ENCODE peak calls at places on chromosome 17, in five cellular contexts. I is HepG2, V is suprapubic skin, L is A549, K is transverse colon. H is an unnamed sample.

GRCh38 chr17:75881678-75882454 is 3.5 kb upstream of the TRIM47 start:
- DNase-seq in V (no peak), I (no peak), K (no peak), L (no peak), H (no peak)

GRCh38 chr17:32783602-32784001 is 93.3 kb downstream of the MYO1D start:
- DNase-seq in I (peak), V (no peak), K (no peak), L (peak), H (no peak)

GRCh38 chr17:68145088-68145487 is 102.8 kb upstream of the AMZ2 start:
- DNase-seq in K (no peak), V (no peak), L (no peak), I (no peak), H (no peak)

GRCh38 chr17:79014158-79014758 is 4.7 kb upstream of the CANT1 start:
- DNase-seq in L (no peak), K (no peak), V (no peak), I (no peak), H (no peak)

GRCh38 chr17:80986816-80987480 is 4.7 kb upstream of the CHMP6 start:
- DNase-seq in L (no peak), K (no peak), V (no peak), I (no peak), H (no peak)

GRCh38 chr17:75498019-75498725 is 17.2 kb downstream of the CASKIN2 start:
- DNase-seq in V (no peak), L (no peak), I (no peak), K (no peak), H (no peak)

GRCh38 chr17:15920758-15921239 is 24.1 kb upstream of the ADORA2B start:
- DNase-seq in L (peak), I (peak), K (peak), V (no peak), H (no peak)

GRCh38 chr17:76593338-76593737 is 7.7 kb upstream of the ST6GALNAC2 start:
- DNase-seq in I (no peak), L (no peak), V (no peak), K (no peak), H (no peak)

GRCh38 chr17:37488009-37488604 is 1.6 kb upstream of the DUSP14 start:
- DNase-seq in V (no peak), I (peak), L (peak), K (no peak), H (no peak)

GRCh38 chr17:43595466-43595865 is 49.3 kb upstream of the ETV4 start:
- DNase-seq in V (no peak), I (no peak), L (no peak), K (no peak), H (no peak)
- H3K27ac ChIP-seq in V (no peak), I (no peak), L (no peak), K (no peak), H (no peak)

DNA sequence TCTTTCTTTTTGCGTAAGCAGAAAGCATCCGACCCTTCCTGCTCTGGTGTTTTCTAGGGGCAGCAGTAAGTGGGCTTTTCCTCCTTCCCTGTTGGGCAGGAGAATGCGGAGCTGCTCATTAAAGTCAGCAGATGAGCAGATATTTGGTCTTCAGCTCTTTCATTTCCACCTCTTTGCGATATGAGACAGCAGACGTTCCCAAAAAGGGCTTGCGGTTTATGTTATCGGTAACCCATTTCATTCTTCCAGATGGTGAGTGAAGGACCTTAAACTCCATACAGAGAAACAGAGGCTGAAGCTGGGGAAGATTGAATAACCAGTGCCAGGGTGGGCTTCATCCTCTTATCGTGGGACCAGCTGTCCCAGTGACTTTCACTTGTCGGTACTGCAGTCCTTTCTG is 40.7 kb downstream of the KSR1 start:
- DNase-seq in K (no peak), V (no peak), I (no peak), L (no peak), H (no peak)
- TF ChIP-seq EP300 in K (no peak), V (no peak), I (no peak), L (no peak), H (no peak)

GRCh38 chr17:6257339-6257738 is 177.6 kb downstream of the AIPL1 start:
- DNase-seq in V (no peak), L (no peak), K (no peak), I (no peak), H (no peak)
- H3K27ac ChIP-seq in V (no peak), L (no peak), K (no peak), I (no peak), H (no peak)

DNA sequence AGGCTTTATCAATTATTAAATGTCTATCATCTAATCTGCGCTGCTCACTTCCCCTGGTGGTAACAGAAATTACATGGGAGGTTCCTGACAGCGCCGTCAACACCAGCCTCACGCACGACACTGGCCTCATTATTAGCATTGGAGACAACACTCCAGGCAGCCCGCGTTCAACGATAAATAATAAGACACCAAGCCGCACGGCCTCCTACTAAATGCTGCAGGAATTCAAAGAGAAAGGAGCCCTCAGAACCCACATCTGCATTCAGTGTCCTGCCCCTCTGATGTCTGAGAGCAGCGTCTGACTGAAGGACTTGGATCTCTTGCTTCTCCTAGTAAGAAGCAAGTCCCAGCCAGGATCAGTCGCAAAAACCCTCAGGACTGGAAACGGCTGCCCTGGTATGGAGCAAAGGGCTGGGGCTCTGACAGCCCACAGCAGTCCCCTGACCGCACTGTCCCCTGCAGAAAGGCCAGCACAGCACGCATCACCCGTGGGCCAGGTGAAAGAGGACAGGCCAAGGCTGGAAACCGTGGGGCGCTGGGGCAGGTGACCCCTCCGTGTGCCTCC is 7.6 kb upstream of the RPH3AL start:
- DNase-seq in I (no peak), L (no peak), V (no peak), K (no peak), H (no peak)
- TF ChIP-seq EP300 in I (no peak), L (no peak), V (no peak), K (no peak), H (no peak)

DNA sequence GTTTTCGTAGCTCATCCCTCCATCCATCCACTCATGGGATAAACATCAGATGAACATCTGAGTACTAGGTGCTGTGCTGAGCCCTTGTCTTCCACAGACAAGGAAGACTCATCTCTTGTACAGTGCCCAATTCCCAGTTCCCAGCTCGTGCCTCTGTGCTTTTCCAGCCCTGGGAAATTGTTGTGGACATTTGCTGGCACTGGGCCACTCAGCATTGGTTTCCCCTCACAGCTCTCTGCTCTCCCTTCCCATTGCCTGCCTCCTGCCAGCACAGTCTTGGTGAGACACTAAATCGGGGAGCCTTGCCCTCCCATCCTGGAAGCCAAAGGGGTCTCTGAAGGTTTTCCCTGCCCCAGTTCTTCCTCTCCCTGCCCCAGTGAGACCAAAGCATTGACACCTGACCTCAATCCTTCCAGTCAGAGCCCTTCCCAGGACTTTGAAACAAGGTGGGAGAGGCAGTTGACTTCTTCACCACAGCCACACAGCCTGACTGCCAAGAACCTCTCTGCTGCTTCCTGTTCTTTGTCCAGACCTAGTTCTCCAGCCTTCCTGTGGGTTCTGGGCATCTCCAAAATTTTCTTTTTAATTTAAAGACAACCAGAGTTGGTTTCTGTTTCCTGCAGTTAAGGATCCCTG is 50.2 kb downstream of the WSB1 start:
- DNase-seq in V (no peak), K (no peak), I (no peak), L (no peak), H (no peak)
- H3K27ac ChIP-seq in V (no peak), K (no peak), I (no peak), L (peak), H (no peak)

GRCh38 chr17:48912476-48912875 is 4.3 kb downstream of the UBE2Z start:
- DNase-seq in I (no peak), L (no peak), V (no peak), K (no peak), H (no peak)

GRCh38 chr17:48910370-48910769 is 2.2 kb downstream of the UBE2Z start:
- DNase-seq in L (no peak), I (peak), V (no peak), K (no peak), H (no peak)

GRCh38 chr17:48909796-48910195 is 1.6 kb downstream of the UBE2Z start:
- DNase-seq in V (no peak), K (no peak), L (no peak), I (no peak), H (no peak)

GRCh38 chr17:48915459-48916282 is 7.5 kb downstream of the UBE2Z start:
- DNase-seq in L (peak), I (no peak), V (no peak), K (peak), H (no peak)
- TF ChIP-seq EP300 in L (peak), I (no peak), V (no peak), K (no peak), H (no peak)